ENCODE peak calls at places on chromosomes 4 and X, in five cellular contexts. V, G, L, I and J are unnamed samples.

GRCh38 chrX:5823861-5824260 is 404.8 kb downstream of the NLGN4X start:
- DNase-seq in I (no peak), L (no peak), G (no peak), V (no peak), J (no peak)

GRCh38 chr4:26140150-26140898 is 180.5 kb upstream of the RBPJ start:
- DNase-seq in L (no peak), V (peak; percentile 95), G (no peak), I (peak; percentile 22), J (peak; percentile 78)

GRCh38 chr4:75831856-75832405 is 70.3 kb downstream of the PPEF2 start:
- DNase-seq in L (no peak), G (peak; percentile 19), I (no peak), V (no peak), J (no peak)

GRCh38 chr4:40557741-40558140 is 71.9 kb downstream of the RBM47 start:
- DNase-seq in I (no peak), L (no peak), V (peak; percentile 84), G (no peak), J (no peak)

GRCh38 chrX:151754641-151755215 is 20.2 kb downstream of the CNGA2 start:
- DNase-seq in I (no peak), G (no peak), V (peak; percentile 4), L (no peak), J (no peak)

GRCh38 chr4:87045659-87046058 is 110.8 kb downstream of the AFF1 start:
- DNase-seq in L (no peak), V (peak; percentile 51), I (no peak), G (no peak), J (no peak)

GRCh38 chr4:38132140-38132673 is 172.0 kb downstream of the PTTG2 start:
- DNase-seq in V (peak; percentile 100), I (peak; percentile 60), L (peak; percentile 67), G (peak; percentile 61), J (peak; percentile 99)

GRCh38 chr4:94419956-94420355 is 31.8 kb upstream of the PDLIM5 start:
- DNase-seq in V (peak; percentile 90), G (no peak), I (no peak), L (no peak), J (peak; percentile 33)

DNA sequence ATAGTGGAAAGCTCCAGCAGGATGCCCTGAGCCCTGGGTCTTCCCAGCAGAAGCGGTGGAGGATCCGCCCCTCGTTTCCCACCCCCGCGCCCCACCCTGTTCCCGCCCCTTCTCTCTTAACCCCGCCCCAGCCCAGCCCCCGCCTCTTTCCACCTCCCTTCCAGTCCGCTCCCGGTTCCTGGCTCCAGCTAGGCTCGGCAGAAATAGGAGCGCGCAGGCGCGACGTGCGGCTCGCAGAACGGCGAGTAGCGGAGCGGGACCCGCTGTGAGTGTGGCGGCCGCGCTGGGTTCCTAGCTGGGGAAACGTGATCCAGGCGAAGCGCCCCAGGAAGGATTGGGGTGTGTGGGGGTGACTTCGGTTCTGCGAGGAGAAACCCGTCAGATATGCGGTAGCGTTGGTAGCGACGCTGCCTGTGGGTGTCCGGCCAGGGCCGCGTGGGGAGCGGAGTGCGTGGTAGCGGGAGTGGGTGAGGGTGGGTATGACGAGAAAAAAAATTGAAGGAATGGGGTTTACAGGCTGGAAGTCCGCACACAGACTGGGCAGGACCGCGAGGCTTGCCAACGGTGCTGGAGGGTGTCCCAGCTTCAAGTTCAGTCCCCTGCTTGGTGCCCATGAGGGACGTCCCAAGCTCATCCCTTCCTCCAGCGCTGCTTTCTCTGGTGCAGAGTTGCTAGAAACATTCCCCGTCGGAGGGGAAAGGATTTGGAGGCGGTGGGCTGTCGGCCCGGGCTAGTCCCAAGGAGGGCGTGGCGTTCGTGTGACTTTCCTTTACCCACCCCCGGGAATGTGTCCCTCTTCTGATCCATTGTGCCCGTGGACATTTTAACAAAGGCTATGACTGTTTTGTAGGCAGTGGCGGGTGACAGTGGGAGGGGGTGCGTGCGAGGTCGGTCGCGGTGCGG is at the start of gene PRRG1:
- DNase-seq in V (peak; percentile 89), L (peak; percentile 67), G (peak; percentile 78), I (peak; percentile 82), J (peak; percentile 79)
- H3K4me3 ChIP-seq in V (peak within 1 kb of the TSS; percentile 78), L (peak within 1 kb of the TSS; percentile 65), G (peak within 1 kb of the TSS; percentile 47), I (peak within 1 kb of the TSS; percentile 57), J (peak within 1 kb of the TSS; percentile 79)

GRCh38 chr4:122827899-122828601 is 1.4 kb downstream of the FGF2 start:
- DNase-seq in L (peak; percentile 69), I (peak; percentile 48), V (peak; percentile 80), G (peak; percentile 35), J (peak; percentile 58)
- TF ChIP-seq CTCF in L (peak; percentile 48), I (no peak), V (peak; percentile 32), G (peak; percentile 21), J (peak; percentile 37)

GRCh38 chr4:73409978-73410588 is 6.0 kb downstream of the ALB start:
- DNase-seq in I (no peak), G (no peak), L (no peak), V (no peak), J (no peak)

GRCh38 chr4:73409012-73409862 is 5.2 kb downstream of the ALB start:
- DNase-seq in L (no peak), I (no peak), V (no peak), G (no peak), J (no peak)

GRCh38 chr4:73406548-73406875 is 2.4 kb downstream of the ALB start:
- DNase-seq in V (no peak), L (no peak), I (no peak), G (no peak), J (no peak)

GRCh38 chr4:73407227-73407673 is 3.2 kb downstream of the ALB start:
- DNase-seq in V (no peak), G (no peak), I (no peak), L (no peak), J (no peak)

GRCh38 chr4:73408181-73408867 is 4.2 kb downstream of the ALB start:
- DNase-seq in V (no peak), G (no peak), L (no peak), I (no peak), J (no peak)
- H3K4me3 ChIP-seq in V (no peak overlapping the region), G (no peak overlapping the region), L (no peak overlapping the region), I (no peak overlapping the region), J (no peak overlapping the region)

GRCh38 chr4:156999175-156999517 is 27.5 kb upstream of the PDGFC start:
- DNase-seq in G (peak; percentile 36), L (peak; percentile 32), I (peak; percentile 43), V (peak; percentile 95), J (peak; percentile 99)

GRCh38 chr4:157004279-157005161 is 32.9 kb upstream of the PDGFC start:
- DNase-seq in L (no peak), G (no peak), I (no peak), V (peak; percentile 50), J (no peak)

GRCh38 chr4:156992943-156993342 is 21.3 kb upstream of the PDGFC start:
- DNase-seq in L (no peak), V (no peak), G (no peak), I (no peak), J (no peak)

GRCh38 chr4:156998500-156999174 is 27.0 kb upstream of the PDGFC start:
- DNase-seq in I (no peak), G (no peak), V (no peak), L (no peak), J (no peak)
- TF ChIP-seq CTCF in I (no peak), G (no peak), V (no peak), L (no peak), J (no peak)